ENCODE peak calls at places on chromosomes 7 and 10, in eight cellular contexts. M is tibial artery, U is ovary, R is natural killer cell, S is Peyer's patch, D is PC-9, F is hepatocyte, H is uterus. J is an unnamed sample.

GRCh38 chr10:5659702-5660528 is 6.5 kb downstream of the ASB13 start:
- DNase-seq in M (no peak), U (peak; percentile 67), R (no peak), S (no peak), D (peak; percentile 89), F (peak; percentile 75), H (peak; percentile 46), J (no peak)

GRCh38 chr10:80461208-80462183 is 7.4 kb downstream of the TSPAN14 start:
- DNase-seq in M (no peak), U (peak; percentile 51), R (no peak), S (no peak), D (no peak), F (no peak), H (no peak), J (no peak)

GRCh38 chr10:91564026-91564425 is 68.8 kb downstream of the PPP1R3C start:
- DNase-seq in M (no peak), U (no peak), R (no peak), S (no peak), D (no peak), F (no peak), H (no peak), J (no peak)

GRCh38 chr7:44473295-44473694 is 17.2 kb downstream of the NUDCD3 start:
- DNase-seq in M (no peak), U (no peak), R (no peak), S (no peak), D (peak; percentile 88), F (peak; percentile 44), H (no peak), J (no peak)

GRCh38 chr7:107721286-107721685 is 22.7 kb upstream of the CBLL1 start:
- DNase-seq in M (no peak), U (no peak), R (no peak), S (no peak), D (no peak), F (no peak), H (no peak), J (no peak)

GRCh38 chr10:70589762-70590662 is 12.5 kb downstream of the PRF1 start:
- DNase-seq in M (no peak), U (peak; percentile 58), R (no peak), S (no peak), D (no peak), F (peak; percentile 52), H (no peak), J (no peak)

GRCh38 chr10:71608863-71609768 is 110.5 kb downstream of the C10orf105 start:
- DNase-seq in M (peak; percentile 86), U (peak; percentile 91), R (peak; percentile 52), S (peak; percentile 83), D (peak; percentile 48), F (peak; percentile 88), H (peak; percentile 85), J (peak; percentile 87)

GRCh38 chr10:96301616-96302015 is 2.6 kb upstream of the DNTT start:
- DNase-seq in M (no peak), U (no peak), R (no peak), S (no peak), D (no peak), F (no peak), H (no peak), J (no peak)

GRCh38 chr7:80136276-80137045 is 1.8 kb downstream of the GNAI1 start:
- DNase-seq in M (no peak), U (no peak), R (no peak), S (no peak), D (peak; percentile 61), F (peak; percentile 16), H (no peak), J (no peak)

GRCh38 chr7:44400033-44400511 is 74.7 kb upstream of the CAMK2B start:
- DNase-seq in M (no peak), U (no peak), R (no peak), S (no peak), D (peak; percentile 26), F (no peak), H (no peak), J (no peak)

GRCh38 chr7:65812281-65812680 is 60.6 kb upstream of the VKORC1L1 start:
- DNase-seq in M (no peak), U (no peak), R (no peak), S (no peak), D (no peak), F (no peak), H (no peak), J (no peak)

DNA sequence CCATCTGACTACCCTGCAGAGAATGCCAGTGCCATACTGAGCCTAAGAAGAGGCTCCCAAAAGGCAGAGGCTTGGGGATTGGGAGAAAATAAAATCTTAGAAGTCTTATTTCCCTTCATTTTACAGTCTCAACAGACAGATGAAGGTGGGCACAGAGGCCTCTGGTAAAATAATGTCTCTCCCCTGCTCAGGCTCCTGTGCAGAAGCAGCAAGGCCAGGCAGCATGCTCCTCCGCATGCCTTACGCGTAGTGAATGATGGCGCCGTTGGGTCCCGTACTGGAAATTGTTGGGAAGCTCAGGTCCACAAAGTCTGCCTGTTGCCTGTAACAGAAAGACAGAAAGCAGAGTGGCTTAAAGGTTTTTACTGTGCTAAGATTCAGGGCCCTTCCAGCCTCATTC is 45.8 kb downstream of the XPNPEP1 start:
- DNase-seq in M (no peak), U (no peak), R (no peak), S (no peak), D (no peak), F (no peak), H (no peak), J (no peak)
- TF ChIP-seq CTCF in M (no peak), U (no peak), R (no peak), S (no peak), D (no peak), F (no peak), H (no peak), J (no peak)

DNA sequence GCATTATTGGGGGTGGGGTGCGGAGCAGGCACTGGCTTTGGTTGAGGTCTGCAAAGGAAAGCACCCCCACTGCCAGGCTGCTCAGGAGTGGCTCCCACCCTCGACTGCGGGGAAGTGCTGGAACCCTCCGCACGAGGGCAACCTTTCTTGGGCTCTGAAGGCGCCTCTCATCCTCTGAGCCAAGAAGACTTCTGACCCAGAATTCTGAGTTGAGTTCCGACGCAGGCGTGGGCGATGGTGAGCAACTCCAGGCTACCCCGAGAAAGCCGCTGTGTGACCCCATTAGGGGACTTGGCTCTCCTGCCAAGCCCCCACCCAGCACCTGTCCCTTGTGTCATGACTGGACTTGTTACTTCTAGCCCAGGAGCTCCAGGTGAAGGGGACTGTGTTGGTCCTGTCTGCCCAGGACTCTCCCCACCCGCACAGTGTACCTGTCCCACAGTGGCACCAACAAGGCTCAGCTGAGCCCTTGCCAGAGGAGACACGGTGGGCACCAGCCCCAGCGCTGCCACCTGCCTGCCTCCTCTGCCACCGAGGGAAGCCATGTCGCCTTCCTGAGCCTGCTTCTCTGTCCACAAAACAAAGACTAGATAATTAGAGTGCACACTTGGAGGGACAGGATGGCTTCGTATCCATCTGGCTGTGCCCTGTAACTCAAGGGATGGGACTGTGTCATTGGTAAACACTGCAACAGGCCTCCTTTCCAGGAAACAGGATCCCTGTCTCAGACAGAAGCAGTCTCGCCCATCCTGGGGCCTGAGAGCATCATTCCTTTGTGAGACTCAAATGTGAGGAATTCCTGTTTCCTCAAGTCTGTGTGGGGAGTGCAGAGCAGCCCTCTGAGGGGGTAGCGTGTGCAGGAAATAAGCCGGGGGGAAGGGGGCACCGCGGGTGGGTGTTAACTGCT is 128.8 kb downstream of the LHPP start:
- DNase-seq in M (no peak), U (no peak), R (no peak), S (no peak), D (no peak), F (no peak), H (no peak), J (no peak)
- TF ChIP-seq CTCF in M (no peak), U (no peak), R (no peak), S (no peak), D (no peak), F (no peak), H (no peak), J (no peak)

GRCh38 chr7:30183712-30184372 is 49.1 kb downstream of the MTURN start:
- DNase-seq in M (no peak), U (no peak), R (no peak), S (no peak), D (no peak), F (no peak), H (no peak), J (no peak)
- TF ChIP-seq CTCF in M (no peak), U (no peak), R (no peak), S (no peak), D (no peak), F (no peak), H (no peak), J (no peak)

GRCh38 chr7:143325215-143325614 is 9.3 kb downstream of the CLCN1 start:
- DNase-seq in M (no peak), U (no peak), R (no peak), S (no peak), D (peak; percentile 47), F (no peak), H (no peak), J (no peak)
- TF ChIP-seq CTCF in M (no peak), U (no peak), R (no peak), S (no peak), D (no peak), F (no peak), H (no peak), J (no peak)

DNA sequence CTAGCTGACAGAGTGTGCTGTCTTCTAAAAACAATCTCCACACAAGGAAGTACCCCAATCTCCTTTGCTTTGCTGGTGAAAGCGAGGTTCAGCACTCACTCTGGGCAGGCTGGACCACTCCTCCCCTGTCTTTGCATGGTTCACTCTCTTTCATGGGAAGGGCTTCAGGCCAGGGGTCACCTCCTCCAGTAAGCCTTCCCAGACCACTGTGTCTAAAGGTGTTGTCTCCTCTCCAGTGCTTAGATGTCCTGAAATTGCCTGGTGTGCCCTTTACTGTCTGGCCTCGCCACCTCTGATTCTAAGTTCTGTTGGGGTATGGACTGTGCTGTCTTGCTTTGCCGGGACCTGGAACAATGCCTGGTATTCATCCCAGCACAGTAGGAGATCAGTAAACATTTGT is 34.6 kb upstream of the HNRNPH3 start:
- DNase-seq in M (no peak), U (no peak), R (no peak), S (no peak), D (no peak), F (no peak), H (no peak), J (no peak)
- TF ChIP-seq CTCF in M (no peak), U (no peak), R (no peak), S (no peak), D (no peak), F (no peak), H (no peak), J (no peak)

J was measured in omental fat pad.